ENCODE peak calls at places on chromosomes 4 and X, in four cellular contexts. U is fibroblast of mammary gland, W is T-helper 1 cell, H is cerebellum. S is an unnamed sample.

GRCh38 chr4:94446386-94446785 is 5.4 kb upstream of the PDLIM5 start:
- DNase-seq in W (no peak), U (peak; percentile 97), H (no peak), S (peak; percentile 81)

GRCh38 chr4:42339935-42340406 is 57.3 kb upstream of the SHISA3 start:
- DNase-seq in U (peak; percentile 49), H (no peak), W (no peak), S (no peak)

GRCh38 chr4:112514079-112514448 is 1.9 kb downstream of the NEUROG2 start:
- DNase-seq in H (no peak), W (no peak), U (no peak), S (peak; percentile 15)

GRCh38 chrX:3663576-3664290 is 49.7 kb downstream of the PRKX start:
- DNase-seq in H (no peak), W (no peak), U (no peak), S (no peak)

GRCh38 chrX:2492536-2493218 is 8.1 kb downstream of the DHRSX start:
- DNase-seq in W (no peak), U (no peak), H (no peak), S (no peak)

GRCh38 chr4:832108-832507 is 6.2 kb upstream of the CPLX1 start:
- DNase-seq in W (no peak), U (no peak), H (no peak), S (no peak)

GRCh38 chr4:4334798-4335520 is 44.9 kb downstream of the ZBTB49 start:
- DNase-seq in W (peak; percentile 55), U (peak; percentile 37), H (peak; percentile 36), S (peak; percentile 54)

GRCh38 chrX:88863726-88864125 is 116.7 kb downstream of the CPXCR1 start:
- DNase-seq in U (no peak), W (no peak), H (no peak), S (no peak)

GRCh38 chr4:153471691-153472080 is 5.5 kb downstream of the TMEM131L start:
- DNase-seq in H (no peak), W (peak; percentile 14), U (no peak), S (no peak)

GRCh38 chr4:40193018-40193571 is 3.7 kb upstream of the RHOH start:
- DNase-seq in H (no peak), W (no peak), U (no peak), S (no peak)

GRCh38 chr4:184983660-184984356 is 34.5 kb upstream of the HELT start:
- DNase-seq in W (peak; percentile 26), H (peak; percentile 30), U (peak; percentile 63), S (peak; percentile 12)

GRCh38 chr4:41120297-41121217 is 93.8 kb downstream of the APBB2 start:
- DNase-seq in W (no peak), H (peak; percentile 14), U (peak; percentile 71), S (no peak)

GRCh38 chr4:154475800-154476199 is 15.8 kb downstream of the DCHS2 start:
- DNase-seq in H (no peak), U (no peak), W (no peak), S (no peak)

GRCh38 chr4:38177792-38178665 is 217.8 kb downstream of the PTTG2 start:
- DNase-seq in H (no peak), U (peak; percentile 61), W (no peak), S (no peak)

S was measured in trophoblast cell.